ENCODE peak calls at places on chromosomes 6 and 20, in eight cellular contexts. Y is cardiac fibroblast; Q is stimulated activated CD4-positive, alpha-beta T cell treated with anti-CD3 and anti-CD28 coated beads, Interleukin-15, amount 100 ng/mL, for 24 hours; H is fibroblast of lung; U is T-helper 2 cell; S is GM13976; R is AG09309; P is NCI-H2081. D is an unnamed sample.

GRCh38 chr6:45607818-45608217 is 230.1 kb upstream of the SUPT3H start:
- DNase-seq in Q (no peak), S (no peak), U (no peak), R (no peak), P (no peak), Y (peak), H (peak), D (no peak)

GRCh38 chr6:147407571-147407970 is 100.9 kb upstream of the SAMD5 start:
- DNase-seq in R (no peak), Y (no peak), Q (no peak), H (no peak), P (no peak), U (no peak), S (no peak), D (no peak)

GRCh38 chr6:2476376-2476775 is 231.0 kb upstream of the GMDS start:
- DNase-seq in S (no peak), U (no peak), R (no peak), Y (peak), P (no peak), H (peak), Q (no peak), D (no peak)

GRCh38 chr6:157656437-157657005 is 166.5 kb upstream of the SNX9 start:
- DNase-seq in U (no peak), Y (no peak), R (peak), S (no peak), P (no peak), H (peak), Q (no peak), D (no peak)

GRCh38 chr20:37318046-37318445 is 27.9 kb upstream of the SRC start:
- DNase-seq in H (no peak), Y (no peak), S (no peak), Q (no peak), R (no peak), P (no peak), U (no peak), D (no peak)

GRCh38 chr6:94721459-94721858 is 855.9 kb upstream of the MANEA start:
- DNase-seq in H (no peak), R (no peak), U (no peak), S (no peak), Q (no peak), Y (no peak), P (no peak), D (no peak)

GRCh38 chr20:62925420-62926228 is 681 bp downstream of the DIDO1 start:
- DNase-seq in R (no peak), Y (peak), H (peak), U (no peak), Q (peak), P (peak), S (peak), D (peak)

GRCh38 chr6:8194499-8194898 is 92.2 kb upstream of the EEF1E1 start:
- DNase-seq in P (no peak), R (no peak), S (no peak), H (peak), U (no peak), Q (no peak), Y (peak), D (no peak)

GRCh38 chr20:62464080-62464770 is 11.6 kb downstream of the GATA5 start:
- DNase-seq in H (no peak), Q (no peak), R (no peak), U (no peak), S (no peak), P (no peak), Y (no peak), D (no peak)

GRCh38 chr6:56406276-56407269 is 159.2 kb upstream of the COL21A1 start:
- DNase-seq in U (no peak), R (no peak), Y (no peak), S (peak), P (no peak), Q (no peak), H (no peak), D (no peak)

GRCh38 chr6:110475255-110475654 is 1.2 kb downstream of the SLC22A16 start:
- DNase-seq in R (no peak), P (no peak), S (no peak), Q (no peak), H (no peak), Y (peak), U (no peak), D (no peak)

GRCh38 chr6:157224957-157225574 is 98.3 kb downstream of the TMEM242 start:
- DNase-seq in U (no peak), S (no peak), Y (no peak), R (no peak), P (no peak), H (no peak), Q (no peak), D (no peak)

GRCh38 chr20:53087034-53087777 is 115.0 kb downstream of the TSHZ2 start:
- DNase-seq in P (no peak), H (no peak), U (no peak), Y (no peak), Q (no peak), R (no peak), S (no peak), D (no peak)

GRCh38 chr6:76779068-76779467 is 684.2 kb downstream of the HTR1B start:
- DNase-seq in Q (no peak), R (no peak), U (no peak), Y (no peak), S (no peak), H (no peak), P (no peak), D (no peak)

GRCh38 chr20:15265910-15266309 is 928.5 kb upstream of the FLRT3 start:
- DNase-seq in S (no peak), U (no peak), P (no peak), Q (no peak), Y (no peak), H (no peak), R (no peak), D (no peak)

D was measured in naive thymus-derived CD8-positive, alpha-beta T cell.